ENCODE peak calls at places on chromosome 21, in four cellular contexts. M is heart left ventricle, B is K562, F is breast epithelium. I is an unnamed sample.
A peak's percentile ranks its signal among the peaks of the same experiment; 100 is the strongest.

GRCh38 chr21:26761174-26761915 is 83.9 kb downstream of the ADAMTS1 start:
- DNase-seq in M (no peak), F (no peak), B (no peak), I (no peak)

GRCh38 chr21:33198346-33199135 is 31.2 kb upstream of the IFNAR2 start:
- DNase-seq in B (no peak), F (no peak), M (no peak), I (no peak)

GRCh38 chr21:25464275-25464674 is 143.0 kb downstream of the MRPL39 start:
- DNase-seq in B (no peak), M (no peak), F (no peak), I (no peak)

GRCh38 chr21:40472026-40472425 is 374.9 kb downstream of the DSCAM start:
- DNase-seq in M (no peak), B (no peak), F (no peak), I (no peak)

GRCh38 chr21:16650984-16651383 is 861.9 kb upstream of the CXADR start:
- DNase-seq in M (no peak), B (no peak), F (no peak), I (no peak)

GRCh38 chr21:35198004-35198403 is 148.9 kb upstream of the RUNX1 start:
- DNase-seq in M (no peak), B (no peak), F (no peak), I (no peak)

GRCh38 chr21:30227633-30228404 is 11.9 kb upstream of the CLDN8 start:
- DNase-seq in B (no peak), F (no peak), M (no peak), I (no peak)

GRCh38 chr21:25790122-25790951 is 55.6 kb downstream of the GABPA start:
- DNase-seq in F (no peak), M (no peak), B (peak; percentile 11), I (no peak)

GRCh38 chr21:34669149-34669879 is 520 bp downstream of the CLIC6 start:
- DNase-seq in B (no peak), F (no peak), M (no peak), I (peak; percentile 67)

GRCh38 chr21:26061437-26061836 is 109.1 kb downstream of the APP start:
- DNase-seq in M (no peak), F (no peak), B (no peak), I (no peak)

GRCh38 chr21:39860600-39860999 is 6.6 kb upstream of the PCP4 start:
- DNase-seq in B (no peak), M (no peak), F (no peak), I (no peak)

GRCh38 chr21:33122507-33122906 is 52.6 kb downstream of the OLIG1 start:
- DNase-seq in M (no peak), B (no peak), F (no peak), I (no peak)

GRCh38 chr21:18398843-18399242 is 4.7 kb downstream of the TMPRSS15 start:
- DNase-seq in F (no peak), B (no peak), M (no peak), I (no peak)

GRCh38 chr21:20997633-20998455 is at the start of gene NCAM2:
- DNase-seq in M (peak; percentile 87), F (peak; percentile 62), B (peak; percentile 75), I (peak; percentile 15)
- TF ChIP-seq POLR2A in M (peak; percentile 42), F (no peak), B (no peak), I (no peak)

GRCh38 chr21:14587266-14587665 is 41.2 kb upstream of the SAMSN1 start:
- DNase-seq in B (no peak), F (no peak), M (no peak), I (no peak)
- TF ChIP-seq POLR2A in B (no peak), F (no peak), M (no peak), I (no peak)

GRCh38 chr21:36657999-36658398 is 40.9 kb upstream of the SIM2 start:
- DNase-seq in M (no peak), F (no peak), B (no peak), I (no peak)

GRCh38 chr21:36656138-36656537 is 42.8 kb upstream of the SIM2 start:
- DNase-seq in F (no peak), M (no peak), B (no peak), I (no peak)

GRCh38 chr21:36658926-36659325 is 40.0 kb upstream of the SIM2 start:
- DNase-seq in M (no peak), F (no peak), B (no peak), I (no peak)

GRCh38 chr21:36654341-36654740 is 44.6 kb upstream of the SIM2 start:
- DNase-seq in B (no peak), M (no peak), F (no peak), I (no peak)

GRCh38 chr21:36654796-36655325 is 44.1 kb upstream of the SIM2 start:
- DNase-seq in F (no peak), M (no peak), B (no peak), I (no peak)
- TF ChIP-seq POLR2A in F (no peak), M (no peak), B (no peak), I (no peak)

DNA sequence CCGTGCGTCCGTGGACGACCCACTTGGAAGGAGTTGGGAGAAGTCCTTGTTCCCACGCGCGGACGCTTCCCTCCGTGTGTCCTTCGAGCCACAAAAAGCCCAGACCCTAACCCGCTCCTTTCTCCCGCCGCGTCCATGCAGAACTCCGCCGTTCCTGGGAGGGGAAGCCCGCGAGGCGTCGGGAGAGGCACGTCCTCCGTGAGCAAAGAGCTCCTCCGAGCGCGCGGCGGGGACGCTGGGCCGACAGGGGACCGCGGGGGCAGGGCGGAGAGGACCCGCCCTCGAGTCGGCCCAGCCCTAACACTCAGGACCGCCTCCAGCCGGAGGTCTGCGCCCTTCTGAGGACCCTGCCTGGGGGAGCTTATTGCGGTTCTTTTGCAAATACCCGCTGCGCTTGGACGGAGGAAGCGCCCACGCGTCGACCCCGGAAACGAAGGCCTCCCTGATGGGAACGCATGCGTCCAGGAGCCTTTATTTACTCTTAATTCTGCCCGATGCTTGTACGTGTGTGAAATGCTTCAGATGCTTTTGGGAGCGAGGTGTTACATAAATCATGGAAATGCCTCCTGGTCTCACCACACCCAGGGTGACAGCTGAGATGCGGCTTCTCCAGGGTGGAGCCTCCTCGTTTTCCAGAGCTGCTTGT is 32.4 kb downstream of the PRMT2 start:
- DNase-seq in B (no peak), F (no peak), M (no peak), I (peak; percentile 39)
- TF ChIP-seq POLR2A in B (no peak), F (no peak), M (no peak), I (no peak)

GRCh38 chr21:42375966-42376337 is 9.6 kb upstream of the TFF1 start:
- DNase-seq in F (no peak), B (no peak), M (no peak), I (no peak)
- TF ChIP-seq POLR2A in F (no peak), B (no peak), M (no peak), I (no peak)

DNA sequence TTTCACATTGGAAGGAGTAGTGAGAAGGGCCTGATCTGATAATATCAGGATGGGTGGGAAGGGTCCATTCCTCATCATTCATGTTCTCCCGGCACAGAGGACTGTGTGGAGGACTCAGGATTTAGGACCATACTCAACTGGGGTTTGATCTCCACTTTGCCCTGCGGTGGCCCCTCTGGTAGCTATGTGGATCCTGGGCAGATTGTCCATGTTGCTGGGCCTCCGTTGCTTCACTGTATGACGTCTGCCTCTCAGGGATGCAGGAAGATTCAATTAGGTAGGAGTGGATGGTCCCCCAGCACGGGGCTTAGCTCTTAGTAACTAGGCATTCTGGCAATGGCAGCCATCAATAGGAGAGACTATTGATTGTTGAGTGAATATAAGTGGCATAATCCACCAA is 2.3 kb downstream of the ETS2 start:
- DNase-seq in M (no peak), F (no peak), B (no peak), I (no peak)
- TF ChIP-seq POLR2A in M (no peak), F (no peak), B (no peak), I (no peak)

GRCh38 chr21:37416914-37417313 is 50.3 kb downstream of the DYRK1A start:
- DNase-seq in B (no peak), F (no peak), M (no peak), I (no peak)
- TF ChIP-seq POLR2A in B (no peak), F (no peak), M (no peak), I (no peak)

DNA sequence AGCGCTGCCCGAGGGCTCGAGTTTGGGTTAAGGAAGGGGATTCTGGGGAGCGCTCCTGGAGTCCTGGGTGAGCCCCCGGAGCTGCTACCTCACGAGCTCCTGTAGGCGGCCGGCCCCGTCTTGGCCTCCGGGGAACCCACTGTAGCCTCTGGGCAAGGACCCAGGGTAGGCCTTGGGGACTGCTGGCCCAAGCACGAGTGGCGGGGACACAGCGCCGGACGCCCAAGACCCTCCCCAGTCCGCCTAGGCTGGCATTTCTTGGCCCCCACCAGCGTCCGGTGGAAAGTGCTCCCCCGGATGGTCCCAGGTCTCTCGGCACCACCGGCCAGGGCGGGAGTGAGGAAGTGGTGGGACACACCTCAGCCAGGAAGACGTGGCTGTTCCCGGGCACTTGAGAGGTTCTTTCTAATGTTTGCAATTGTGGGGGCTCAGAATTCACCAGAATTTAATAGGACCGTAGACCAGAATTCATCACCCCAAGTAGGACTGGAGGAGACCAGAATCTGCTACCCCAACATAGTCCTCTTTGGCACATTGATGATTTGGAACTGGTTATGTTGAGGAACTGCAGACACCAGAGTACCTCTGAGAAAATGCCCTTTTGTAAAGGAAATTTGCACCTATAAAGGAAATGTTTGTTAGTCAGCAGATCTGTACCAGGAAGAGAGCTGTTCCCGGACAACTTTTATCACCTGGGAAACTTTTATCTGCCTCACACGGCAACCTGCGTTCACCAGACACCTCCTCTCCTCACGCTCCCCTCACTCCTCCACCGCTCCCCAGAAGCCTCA is 652 bp upstream of the TMPRSS2 start:
- DNase-seq in B (no peak), F (no peak), M (no peak), I (no peak)
- TF ChIP-seq POLR2A in B (no peak), F (no peak), M (no peak), I (no peak)

DNA sequence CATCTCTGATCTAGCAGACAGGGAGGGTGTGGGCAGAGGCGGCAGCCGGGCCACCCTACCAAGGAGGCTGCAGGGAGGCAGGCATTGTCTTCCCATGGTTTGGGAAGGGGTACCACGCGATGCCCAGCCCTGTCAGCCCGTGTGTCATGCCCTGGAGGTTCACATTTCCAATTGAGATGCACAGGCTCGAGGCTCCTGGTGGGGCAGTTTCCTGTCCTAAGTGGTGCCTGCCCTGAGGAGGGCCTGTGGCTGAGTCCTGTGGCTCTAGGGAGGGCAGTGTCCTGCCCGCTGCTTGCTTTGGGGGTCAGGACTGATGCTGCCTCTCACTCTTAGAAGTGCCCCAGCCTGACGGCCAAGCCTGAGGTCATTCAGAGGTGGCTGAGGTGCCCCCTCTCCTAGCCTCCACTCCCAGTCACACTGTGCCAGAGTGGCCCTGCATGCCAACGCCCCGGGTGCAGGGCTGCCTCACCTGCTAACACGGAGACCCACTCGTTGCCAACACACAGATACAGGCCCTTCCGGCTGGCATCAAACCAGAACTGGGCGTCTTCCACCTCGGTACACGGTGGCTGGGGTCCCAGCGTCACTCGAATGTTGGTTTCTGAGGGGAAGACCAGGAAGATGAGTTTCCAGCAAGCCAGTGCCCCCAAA is 11.9 kb downstream of the KRTAP10-1 start:
- DNase-seq in F (peak; percentile 35), B (no peak), M (peak; percentile 51), I (no peak)
- TF ChIP-seq POLR2A in F (no peak), B (no peak), M (no peak), I (no peak)

GRCh38 chr21:43799301-43799840 is 10.0 kb downstream of the RRP1 start:
- DNase-seq in F (no peak), M (peak; percentile 47), B (no peak), I (no peak)

GRCh38 chr21:43800566-43800965 is 11.2 kb downstream of the RRP1 start:
- DNase-seq in M (peak; percentile 54), F (no peak), B (no peak), I (no peak)

GRCh38 chr21:43797415-43797814 is 8.0 kb downstream of the RRP1 start:
- DNase-seq in B (no peak), F (no peak), M (no peak), I (no peak)

GRCh38 chr21:43800124-43800523 is 10.7 kb downstream of the RRP1 start:
- DNase-seq in F (no peak), M (peak; percentile 41), B (no peak), I (no peak)

GRCh38 chr21:43797925-43798715 is 8.7 kb downstream of the RRP1 start:
- DNase-seq in B (no peak), F (no peak), M (peak; percentile 43), I (no peak)
- TF ChIP-seq POLR2A in B (peak; percentile 31), F (no peak), M (no peak), I (no peak)

I was measured in GM12891.